ENCODE peak calls at places on chromosomes 12 and 14, in six cellular contexts. E is smooth muscle cell of the brain vasculature, M is WTC11, C is GDM1, W is NCI-H1694 treated with DMSO at 0.1 percent for 48 hours, P is RPMI7951. O is an unnamed sample.

GRCh38 chr12:76866726-76867125 is 12.1 kb downstream of the CSRP2 start:
- DNase-seq in E (no peak), M (no peak), C (peak), W (peak), P (peak), O (no peak)

GRCh38 chr14:96267336-96267735 is 11.3 kb downstream of the BDKRB1 start:
- DNase-seq in E (peak), M (no peak), C (no peak), W (peak), P (peak), O (no peak)

GRCh38 chr12:42729532-42729895 is 140.0 kb upstream of the PRICKLE1 start:
- DNase-seq in E (no peak), M (no peak), C (no peak), W (no peak), P (peak), O (no peak)

GRCh38 chr14:21068521-21069387 is 1.4 kb upstream of the ARHGEF40 start:
- DNase-seq in E (peak), M (peak), C (peak), W (peak), P (peak), O (no peak)

GRCh38 chr12:125162489-125163028 is 97.3 kb downstream of the AACS start:
- DNase-seq in E (no peak), M (no peak), C (no peak), W (no peak), P (no peak), O (no peak)

GRCh38 chr12:44581642-44582242 is 294.4 kb downstream of the NELL2 start:
- DNase-seq in E (no peak), M (no peak), C (no peak), W (no peak), P (no peak), O (no peak)

GRCh38 chr12:119369907-119370546 is 35.5 kb downstream of the CCDC60 start:
- DNase-seq in E (no peak), M (no peak), C (no peak), W (no peak), P (no peak), O (no peak)

GRCh38 chr12:93766802-93767523 is 89.8 kb downstream of the CRADD start:
- DNase-seq in E (no peak), M (no peak), C (no peak), W (peak), P (peak), O (no peak)

GRCh38 chr12:54371328-54372112 is 7.2 kb upstream of the GPR84 start:
- DNase-seq in E (no peak), M (no peak), C (no peak), W (no peak), P (peak), O (no peak)

GRCh38 chr12:122021193-122021821 is 377 bp upstream of the BCL7A start:
- DNase-seq in E (no peak), M (peak), C (no peak), W (no peak), P (no peak), O (no peak)

GRCh38 chr12:109592905-109593272 is 19.3 kb downstream of the MVK start:
- DNase-seq in E (no peak), M (no peak), C (no peak), W (peak), P (no peak), O (no peak)

GRCh38 chr12:111174283-111175108 is 194.4 kb downstream of the PHETA1 start:
- DNase-seq in E (no peak), M (peak), C (peak), W (peak), P (no peak), O (no peak)

GRCh38 chr12:753401-754237 is 1.2 kb downstream of the WNK1 start:
- DNase-seq in E (no peak), M (peak), C (no peak), W (no peak), P (peak), O (no peak)

GRCh38 chr12:94710933-94711332 is 60.6 kb upstream of the TMCC3 start:
- DNase-seq in E (no peak), M (peak), C (no peak), W (peak), P (peak), O (no peak)

GRCh38 chr12:55280991-55281390 is 15.4 kb downstream of the OR6C6 start:
- DNase-seq in E (no peak), M (no peak), C (no peak), W (no peak), P (no peak), O (no peak)

GRCh38 chr12:12387521-12387920 is 30.6 kb downstream of the BORCS5 start:
- DNase-seq in E (no peak), M (no peak), C (no peak), W (no peak), P (peak), O (no peak)

GRCh38 chr12:113413488-113413939 is 8.7 kb upstream of the SDSL start:
- DNase-seq in E (no peak), M (no peak), C (no peak), W (no peak), P (peak), O (no peak)

GRCh38 chr12:25767613-25768012 is 190.9 kb upstream of the RASSF8 start:
- DNase-seq in E (no peak), M (no peak), C (no peak), W (no peak), P (peak), O (no peak)

GRCh38 chr14:58282925-58283593 is 15.3 kb upstream of the ARID4A start:
- DNase-seq in E (no peak), M (no peak), C (no peak), W (no peak), P (no peak), O (no peak)

GRCh38 chr14:69387311-69387710 is 10.8 kb downstream of the ERH start:
- DNase-seq in E (no peak), M (no peak), C (no peak), W (no peak), P (no peak), O (no peak)

GRCh38 chr14:21136024-21136423 is 19.8 kb downstream of the OR5AU1 start:
- DNase-seq in E (no peak), M (no peak), C (no peak), W (peak), P (peak), O (no peak)

O was measured in AG04449.